ENCODE peak calls at places on chromosomes 3 and 15, in five cellular contexts. V is stimulated activated CD4-positive, alpha-beta T cell treated with anti-CD3 and anti-CD28 coated beads, Interleukin-2, amount 100 ng/mL, for 48 hours; T is activated CD8-positive, alpha-beta memory T cell treated with anti-CD3 and anti-CD28 coated beads for 24 hours; E is fibroblast of villous mesenchyme; J is SJSA1. N is an unnamed sample.

GRCh38 chr15:67820992-67821783 is 4.1 kb upstream of the SKOR1 start:
- DNase-seq in V (no peak), T (peak; percentile 72), E (peak; percentile 60), J (peak; percentile 65), N (no peak)

GRCh38 chr3:22887664-22888291 is 315.3 kb upstream of the UBE2E2 start:
- DNase-seq in V (no peak), T (no peak), E (peak; percentile 15), J (no peak), N (no peak)

GRCh38 chr15:99421172-99421656 is 144.6 kb upstream of the MEF2A start:
- DNase-seq in V (no peak), T (peak; percentile 61), E (peak; percentile 71), J (no peak), N (no peak)

GRCh38 chr3:136840252-136840651 is 21.3 kb downstream of the SLC35G2 start:
- DNase-seq in V (no peak), T (no peak), E (no peak), J (no peak), N (no peak)

GRCh38 chr3:25457642-25458419 is 29.8 kb downstream of the RARB start:
- DNase-seq in V (no peak), T (no peak), E (peak; percentile 58), J (no peak), N (no peak)

GRCh38 chr15:87942316-87942715 is 314.2 kb downstream of the NTRK3 start:
- DNase-seq in V (no peak), T (no peak), E (no peak), J (no peak), N (no peak)

GRCh38 chr15:59622289-59622688 is 10.7 kb downstream of the GCNT3 start:
- DNase-seq in V (peak; percentile 44), T (peak; percentile 69), E (peak; percentile 31), J (peak; percentile 65), N (no peak)

GRCh38 chr3:66489577-66489976 is 11.2 kb downstream of the LRIG1 start:
- DNase-seq in V (no peak), T (no peak), E (no peak), J (no peak), N (no peak)

GRCh38 chr3:191141728-191142127 is 57.3 kb upstream of the OSTN start:
- DNase-seq in V (no peak), T (no peak), E (peak; percentile 59), J (no peak), N (no peak)

GRCh38 chr3:183193762-183194701 is 31.5 kb upstream of the LAMP3 start:
- DNase-seq in V (no peak), T (no peak), E (peak; percentile 93), J (no peak), N (no peak)

GRCh38 chr3:120641696-120642246 is 40.3 kb downstream of the HGD start:
- DNase-seq in V (no peak), T (no peak), E (no peak), J (no peak), N (no peak)